ENCODE peak calls at places on chromosome 15, in nine cellular contexts. S is GM23338, U is GM23248, J is gastrocnemius medialis, I is stomach, X is K562, N is A549, C is OCI-LY7, K is mucosa of descending colon. R is an unnamed sample. For H3K4me1, the result is how much of the 10 kb centered on the place peaks cover.

GRCh38 chr15:42082832-42083604 is 11.3 kb downstream of the PLA2G4D start:
- DNase-seq in X (no peak), J (no peak), C (no peak), U (no peak), K (no peak), N (no peak), S (no peak), I (peak), R (no peak)

GRCh38 chr15:95839367-95839782 is 491.1 kb upstream of the NR2F2 start:
- DNase-seq in C (no peak), N (no peak), J (no peak), K (no peak), X (no peak), I (no peak), U (no peak), S (no peak), R (no peak)

GRCh38 chr15:90049030-90049429 is 47.9 kb downstream of the ZNF710 start:
- DNase-seq in K (no peak), J (no peak), I (no peak), C (no peak), U (no peak), S (no peak), X (no peak), N (no peak), R (no peak)

GRCh38 chr15:86515625-86516024 is 436.0 kb downstream of the AGBL1 start:
- DNase-seq in S (no peak), K (no peak), N (no peak), C (no peak), J (no peak), U (no peak), X (no peak), I (no peak), R (no peak)

GRCh38 chr15:101242160-101242998 is 9.5 kb downstream of the CHSY1 start:
- DNase-seq in K (peak), J (no peak), X (no peak), N (no peak), C (peak), I (no peak), U (peak), S (no peak), R (no peak)

GRCh38 chr15:29268706-29269484 is 727 bp downstream of the NSMCE3 start:
- DNase-seq in U (peak), I (no peak), X (peak), J (peak), N (peak), C (peak), S (peak), K (peak), R (no peak)

GRCh38 chr15:48559270-48559669 is 86.2 kb downstream of the FBN1 start:
- DNase-seq in K (no peak), J (no peak), X (no peak), C (no peak), U (peak), N (no peak), S (peak), I (no peak), R (no peak)

GRCh38 chr15:60208708-60209107 is 189.1 kb downstream of the ANXA2 start:
- DNase-seq in I (no peak), U (peak), J (peak), K (no peak), S (no peak), C (no peak), X (no peak), N (no peak), R (no peak)

GRCh38 chr15:31268911-31269784 is 57.5 kb upstream of the KLF13 start:
- DNase-seq in N (no peak), I (peak), C (no peak), S (no peak), U (no peak), K (peak), J (peak), X (no peak), R (no peak)

GRCh38 chr15:41944313-41944940 is 27.9 kb downstream of the EHD4 start:
- DNase-seq in U (peak), J (peak), S (no peak), N (no peak), X (no peak), C (no peak), K (no peak), I (no peak), R (peak)

GRCh38 chr15:95604634-95605036 is 725.9 kb upstream of the NR2F2 start:
- DNase-seq in N (no peak), J (no peak), U (peak), X (no peak), S (no peak), K (peak), I (no peak), C (no peak), R (no peak)

GRCh38 chr15:86066174-86066829 is 13.4 kb upstream of the AGBL1 start:
- DNase-seq in S (no peak), K (no peak), I (no peak), C (no peak), J (peak), U (no peak), N (no peak), X (no peak), R (no peak)

GRCh38 chr15:42494998-42495360 is 455 bp upstream of the SNAP23 start:
- DNase-seq in U (peak), N (peak), C (no peak), X (no peak), I (peak), K (peak), S (peak), J (peak), R (no peak)

GRCh38 chr15:33028495-33028894 is 166.0 kb downstream of the FMN1 start:
- DNase-seq in X (no peak), C (no peak), U (no peak), K (no peak), S (no peak), N (no peak), I (no peak), J (no peak), R (no peak)

GRCh38 chr15:69578792-69579587 is 126.4 kb downstream of the RPLP1 start:
- DNase-seq in K (peak), U (no peak), J (peak), N (no peak), X (no peak), I (peak), C (no peak), S (no peak), R (no peak)

GRCh38 chr15:25508369-25509002 is 69.7 kb upstream of the UBE3A start:
- DNase-seq in I (no peak), N (peak), C (peak), U (peak), J (no peak), S (peak), X (peak), K (peak), R (no peak)

GRCh38 chr15:34717729-34718128 is 37.1 kb downstream of the GJD2 start:
- DNase-seq in X (no peak), K (no peak), U (no peak), C (no peak), S (no peak), N (no peak), I (no peak), J (no peak), R (no peak)

GRCh38 chr15:33100314-33100713 is 94.2 kb downstream of the FMN1 start:
- DNase-seq in S (no peak), U (no peak), I (no peak), X (no peak), J (no peak), C (no peak), N (no peak), K (no peak), R (no peak)

GRCh38 chr15:73957785-73958184 is 31.5 kb downstream of the LOXL1 start:
- DNase-seq in U (no peak), N (no peak), J (no peak), I (no peak), K (no peak), C (no peak), X (no peak), S (no peak), R (no peak)

GRCh38 chr15:34119291-34119690 is 17.4 kb downstream of the PGBD4 start:
- DNase-seq in S (no peak), U (peak), X (no peak), C (no peak), K (no peak), N (no peak), I (no peak), J (no peak), R (peak)

GRCh38 chr15:46723308-46723707 is 994.0 kb upstream of the SEMA6D start:
- DNase-seq in J (no peak), I (no peak), X (no peak), C (no peak), U (no peak), K (no peak), S (no peak), N (no peak), R (no peak)

GRCh38 chr15:90142216-90143175 is 40.2 kb upstream of the IDH2 start:
- DNase-seq in X (peak), I (no peak), C (no peak), U (no peak), K (no peak), N (no peak), S (no peak), J (no peak), R (no peak)

GRCh38 chr15:31516459-31516858 is 189.8 kb downstream of the KLF13 start:
- DNase-seq in J (no peak), U (no peak), N (no peak), K (no peak), S (no peak), C (no peak), I (no peak), X (no peak), R (no peak)

GRCh38 chr15:78811124-78811824 is at the start of gene ADAMTS7:
- DNase-seq in X (peak), U (peak), C (peak), K (peak), N (peak), I (peak), J (peak), S (peak), R (peak)

GRCh38 chr15:60735559-60736047 is 256.7 kb upstream of the ICE2 start:
- DNase-seq in X (no peak), S (no peak), K (no peak), C (no peak), N (no peak), J (no peak), U (no peak), I (no peak), R (no peak)

GRCh38 chr15:72685925-72686794 is at the start of the genes BBS4 and HIGD2B:
- DNase-seq in X (peak), S (peak), K (peak), I (peak), C (peak), J (peak), U (peak), N (peak), R (peak)
- H3K4me3 ChIP-seq in X (peak), S (peak), K (peak), I (peak), C (peak), J (peak), U (peak), N (peak), R (peak)

GRCh38 chr15:43920815-43921214 is 94.0 kb downstream of the WDR76 start:
- DNase-seq in J (no peak), S (no peak), I (no peak), N (no peak), X (no peak), C (no peak), U (no peak), K (no peak), R (no peak)

GRCh38 chr15:43922021-43922420 is 95.2 kb downstream of the WDR76 start:
- DNase-seq in J (no peak), I (no peak), K (no peak), S (no peak), N (no peak), X (no peak), C (no peak), U (no peak), R (no peak)

GRCh38 chr15:43923553-43923952 is 96.8 kb downstream of the WDR76 start:
- DNase-seq in K (no peak), U (no peak), S (no peak), C (no peak), J (no peak), X (no peak), N (no peak), I (no peak), R (no peak)

GRCh38 chr15:43918717-43919116 is 91.9 kb downstream of the WDR76 start:
- DNase-seq in J (no peak), U (no peak), C (no peak), K (no peak), X (no peak), I (no peak), N (no peak), S (no peak), R (no peak)

DNA sequence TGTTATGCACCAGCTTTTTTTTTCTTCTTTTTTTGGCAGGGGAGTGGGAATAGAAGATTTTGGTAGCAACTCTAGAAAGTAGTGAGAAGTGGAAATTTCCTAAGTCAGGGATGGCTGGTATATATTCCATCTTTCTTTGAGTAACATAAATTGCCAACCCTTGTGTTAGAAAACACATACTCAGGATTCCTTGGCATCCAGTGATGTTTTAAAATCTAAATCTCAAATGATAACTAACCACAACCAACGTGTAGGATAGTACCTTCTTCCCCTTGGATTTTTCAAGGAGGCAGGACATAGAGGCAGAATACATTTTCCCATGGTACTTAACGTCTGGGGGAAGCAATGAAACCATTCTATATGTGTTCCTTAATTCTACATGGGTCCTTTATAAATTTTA is 93.4 kb downstream of the WDR76 start:
- DNase-seq in I (no peak), N (no peak), U (no peak), C (no peak), S (no peak), K (no peak), J (no peak), X (no peak), R (no peak)
- H3K4me1 ChIP-seq in I (under half), N (under half), U (under half), C (under half), S (under half), K (under half), J (under half), X (under half), R (under half)

DNA sequence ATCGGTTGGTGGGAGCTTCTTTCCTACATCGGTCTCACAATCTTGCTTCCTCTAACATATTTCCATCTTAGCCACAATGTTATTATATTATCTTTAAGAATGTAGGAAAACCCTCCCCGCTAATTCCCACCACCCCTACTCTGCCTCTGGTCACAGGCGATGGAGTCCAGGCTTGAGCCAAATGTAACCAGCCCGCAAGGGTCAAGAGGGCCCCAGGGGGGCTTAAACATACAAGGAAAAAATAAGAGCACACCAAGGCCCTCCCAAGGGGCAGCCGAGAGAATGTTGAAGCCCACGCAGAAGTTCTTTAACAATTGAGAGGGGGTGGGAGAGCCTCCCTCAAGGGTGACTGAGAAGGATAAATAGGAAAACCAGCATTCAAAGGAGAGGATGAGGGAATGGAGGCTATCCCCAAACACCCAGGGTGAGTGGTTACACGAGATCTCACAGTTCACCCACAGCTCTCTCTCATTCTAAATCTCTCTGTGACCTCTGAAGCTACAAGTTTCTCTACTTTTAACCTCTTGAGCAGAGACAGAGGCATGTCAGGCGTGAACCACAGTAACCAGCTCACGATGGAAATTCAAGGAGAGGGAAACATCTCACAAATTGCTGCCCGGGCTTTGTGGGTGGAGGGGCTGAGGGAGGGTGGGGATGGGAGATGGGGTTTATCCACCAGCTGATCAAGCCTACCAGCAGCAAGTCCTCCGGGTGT is 31.4 kb upstream of the UACA start:
- DNase-seq in S (no peak), K (no peak), C (no peak), I (no peak), N (no peak), J (no peak), X (no peak), U (peak), R (no peak)
- H3K4me3 ChIP-seq in S (no peak), K (no peak), C (no peak), I (no peak), N (peak), J (no peak), X (no peak), U (peak), R (no peak)

DNA sequence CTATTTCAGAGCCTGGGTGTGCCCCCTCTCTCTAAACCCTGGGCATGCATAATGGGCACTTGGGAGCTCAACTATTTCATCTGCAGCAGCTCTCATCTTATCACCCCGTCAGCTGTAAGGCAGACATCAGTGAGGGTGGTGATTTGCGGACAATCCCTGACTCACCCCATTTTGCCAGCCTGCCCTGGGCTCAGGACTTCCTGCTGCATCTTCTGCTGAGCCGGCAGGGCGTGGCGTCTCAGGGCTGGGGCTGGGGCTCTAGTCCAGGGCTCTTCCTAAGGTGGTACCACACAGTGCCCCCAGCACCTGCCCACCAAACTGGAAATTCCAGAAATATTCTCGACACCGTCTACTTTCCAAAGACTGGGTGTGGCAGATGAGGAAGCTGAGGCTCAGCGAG is 925 bp upstream of the PSTPIP1 start:
- DNase-seq in X (no peak), I (peak), N (no peak), C (no peak), S (no peak), J (no peak), U (no peak), K (no peak), R (no peak)
- H3K4me1 ChIP-seq in X (under half), I (half or more), N (under half), C (under half), S (under half), J (under half), U (under half), K (under half), R (under half)

GRCh38 chr15:84819291-84819768 is 2.2 kb downstream of the ALPK3 start:
- DNase-seq in I (no peak), X (no peak), C (no peak), S (peak), K (no peak), N (no peak), J (peak), U (no peak), R (peak)
- H3K4me3 ChIP-seq in I (peak), X (no peak), C (no peak), S (peak), K (no peak), N (no peak), J (peak), U (no peak), R (no peak)

GRCh38 chr15:68075764-68076385 is 21.8 kb downstream of the PIAS1 start:
- DNase-seq in U (no peak), I (no peak), C (no peak), N (no peak), S (no peak), J (no peak), X (no peak), K (no peak), R (no peak)
- H3K4me1 ChIP-seq in U (under half), I (half or more), C (under half), N (under half), S (under half), J (under half), X (under half), K (under half), R (under half)

GRCh38 chr15:63190993-63191392 is 1.6 kb downstream of the RAB8B start:
- DNase-seq in U (no peak), I (no peak), X (no peak), N (no peak), K (no peak), S (no peak), J (no peak), C (no peak), R (no peak)
- H3K4me3 ChIP-seq in U (peak), I (peak), X (peak), N (peak), K (no peak), S (peak), J (no peak), C (peak), R (no peak)

GRCh38 chr15:98523912-98524255 is 124.5 kb upstream of the IGF1R start:
- DNase-seq in I (no peak), S (no peak), X (no peak), U (no peak), N (no peak), C (no peak), K (no peak), J (no peak), R (no peak)
- H3K4me1 ChIP-seq in I (under half), S (under half), X (under half), U (under half), N (under half), C (under half), K (under half), J (under half), R (under half)

GRCh38 chr15:66007663-66008262 is 138.5 kb downstream of the RAB11A start:
- DNase-seq in I (no peak), C (peak), K (peak), N (no peak), J (no peak), S (peak), X (no peak), U (no peak), R (no peak)
- H3K4me3 ChIP-seq in I (no peak), C (no peak), K (no peak), N (no peak), J (no peak), S (no peak), X (no peak), U (no peak), R (no peak)